ENCODE peak calls at places on chromosome 21, in six cellular contexts. B is body of pancreas, Q is cardiac fibroblast, E is heart left ventricle, K is endothelial cell of umbilical vein, H is adrenal gland. Y is an unnamed sample.

GRCh38 chr21:24032709-24033232 is 1574.5 kb downstream of the MRPL39 start:
- DNase-seq in E (no peak), K (no peak), Q (no peak), H (no peak), B (no peak), Y (no peak)

GRCh38 chr21:22885079-22885478 is 1886.9 kb downstream of the NCAM2 start:
- DNase-seq in B (no peak), H (no peak), K (no peak), Q (no peak), E (no peak), Y (no peak)

GRCh38 chr21:17921579-17922530 is 102.7 kb upstream of the C21orf91 start:
- DNase-seq in H (no peak), E (no peak), Q (peak; percentile 88), B (no peak), K (peak; percentile 28), Y (peak; percentile 85)

GRCh38 chr21:17988038-17988437 is 168.9 kb upstream of the C21orf91 start:
- DNase-seq in B (no peak), K (no peak), Q (no peak), E (no peak), H (no peak), Y (no peak)

GRCh38 chr21:21029159-21029558 is 30.9 kb downstream of the NCAM2 start:
- DNase-seq in E (no peak), B (no peak), K (no peak), Q (peak; percentile 39), H (no peak), Y (peak; percentile 40)

GRCh38 chr21:37370152-37371040 is 3.8 kb downstream of the DYRK1A start:
- DNase-seq in Q (peak; percentile 69), H (no peak), K (peak; percentile 89), B (no peak), E (no peak), Y (peak; percentile 78)

GRCh38 chr21:35982717-35983116 is 77.6 kb downstream of the SETD4 start:
- DNase-seq in Q (no peak), E (no peak), K (no peak), B (no peak), H (no peak), Y (no peak)

GRCh38 chr21:14325575-14325974 is 57.4 kb downstream of the HSPA13 start:
- DNase-seq in Q (no peak), B (no peak), E (no peak), K (no peak), H (no peak), Y (no peak)

GRCh38 chr21:37808261-37808660 is 108.0 kb downstream of the KCNJ6 start:
- DNase-seq in H (no peak), K (no peak), B (no peak), E (no peak), Q (no peak), Y (no peak)

GRCh38 chr21:38269567-38269917 is 12.8 kb downstream of the KCNJ15 start:
- DNase-seq in K (no peak), H (no peak), E (no peak), Q (no peak), B (no peak), Y (no peak)

GRCh38 chr21:38266732-38267131 is 9.9 kb downstream of the KCNJ15 start:
- DNase-seq in Q (peak; percentile 39), H (no peak), B (no peak), K (no peak), E (no peak), Y (peak; percentile 47)

GRCh38 chr21:36705679-36706481 is 7.0 kb downstream of the SIM2 start:
- DNase-seq in B (no peak), H (no peak), Q (no peak), E (peak; percentile 14), K (no peak), Y (no peak)

GRCh38 chr21:26686278-26686677 is 113.2 kb upstream of the CYYR1 start:
- DNase-seq in H (peak; percentile 32), E (no peak), B (no peak), K (peak; percentile 10), Q (peak; percentile 1), Y (peak; percentile 25)

GRCh38 chr21:21921410-21922232 is 923.4 kb downstream of the NCAM2 start:
- DNase-seq in H (no peak), K (no peak), Q (peak; percentile 46), B (no peak), E (no peak), Y (peak; percentile 62)

GRCh38 chr21:17045214-17045835 is 467.5 kb upstream of the CXADR start:
- DNase-seq in K (peak; percentile 37), H (no peak), B (no peak), Q (peak; percentile 58), E (no peak), Y (peak; percentile 64)

GRCh38 chr21:17688912-17689874 is 76.5 kb upstream of the BTG3 start:
- DNase-seq in H (no peak), K (no peak), Q (peak; percentile 73), B (peak; percentile 18), E (peak; percentile 33), Y (peak; percentile 36)

GRCh38 chr21:37101384-37101783 is 28.3 kb downstream of the TTC3 start:
- DNase-seq in H (no peak), E (no peak), K (no peak), B (no peak), Q (peak; percentile 26), Y (peak; percentile 39)

GRCh38 chr21:31410763-31411278 is 66.8 kb upstream of the TIAM1 start:
- DNase-seq in H (no peak), E (no peak), B (no peak), K (no peak), Q (no peak), Y (no peak)

GRCh38 chr21:36661511-36662309 is 37.2 kb upstream of the SIM2 start:
- DNase-seq in B (peak; percentile 23), H (peak; percentile 52), Q (peak; percentile 44), K (peak; percentile 41), E (no peak), Y (peak; percentile 46)

GRCh38 chr21:37041706-37042271 is 31.1 kb downstream of the PIGP start:
- DNase-seq in Q (no peak), E (no peak), K (no peak), B (no peak), H (no peak), Y (no peak)

GRCh38 chr21:36694041-36694515 is 4.8 kb upstream of the SIM2 start:
- DNase-seq in H (no peak), B (no peak), K (peak; percentile 29), E (no peak), Q (no peak), Y (no peak)

GRCh38 chr21:31447477-31447876 is 103.4 kb upstream of the TIAM1 start:
- DNase-seq in B (no peak), Q (peak; percentile 39), H (no peak), E (no peak), K (no peak), Y (peak; percentile 71)

GRCh38 chr21:22575165-22575584 is 1577.0 kb downstream of the NCAM2 start:
- DNase-seq in Q (no peak), E (no peak), H (peak; percentile 19), B (no peak), K (peak; percentile 93), Y (peak; percentile 2)

GRCh38 chr21:33265664-33266049 is 510 bp upstream of the IL10RB start:
- DNase-seq in Q (peak; percentile 14), B (no peak), H (peak; percentile 56), E (peak; percentile 53), K (no peak), Y (peak; percentile 33)

DNA sequence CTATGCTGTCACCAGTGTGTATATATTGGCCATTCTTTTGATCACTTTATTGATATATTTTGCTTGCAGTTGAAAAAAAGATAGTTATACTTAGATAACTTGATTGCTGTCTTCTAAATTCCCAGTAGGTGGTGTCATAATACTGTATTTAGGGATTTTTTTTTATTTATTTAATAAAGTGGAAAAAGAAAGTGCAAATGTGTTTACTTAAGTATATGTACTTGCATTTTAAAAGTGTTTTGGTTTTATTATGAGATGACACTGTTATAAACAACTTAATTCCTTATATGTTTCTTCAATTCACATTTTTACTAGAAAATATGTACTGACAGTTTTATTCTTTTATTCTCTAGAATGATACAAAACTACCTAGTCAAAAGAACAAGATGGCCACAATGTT is 164.8 kb downstream of the USP25 start:
- DNase-seq in E (no peak), K (peak; percentile 36), Q (peak; percentile 40), H (no peak), B (no peak), Y (peak; percentile 54)
- TF ChIP-seq CTCF in E (peak; percentile 42), K (no peak), Q (peak; percentile 34), H (peak; percentile 52), B (peak; percentile 34), Y (peak; percentile 51)

GRCh38 chr21:42390193-42390592 is 5.7 kb downstream of the TMPRSS3 start:
- DNase-seq in H (no peak), B (no peak), Q (no peak), K (no peak), E (no peak), Y (no peak)
- H3K4me3 ChIP-seq in H (no peak overlapping the region), B (no peak overlapping the region), Q (no peak overlapping the region), K (no peak overlapping the region), E (no peak overlapping the region), Y (no peak overlapping the region)

GRCh38 chr21:45984584-45985095 is 3.1 kb downstream of the COL6A1 start:
- DNase-seq in Q (no peak), E (no peak), K (no peak), B (no peak), H (no peak), Y (no peak)

GRCh38 chr21:45986316-45987051 is 4.9 kb downstream of the COL6A1 start:
- DNase-seq in H (no peak), B (peak; percentile 10), E (peak; percentile 16), Q (no peak), K (no peak), Y (no peak)

GRCh38 chr21:45987121-45987711 is 5.6 kb downstream of the COL6A1 start:
- DNase-seq in E (peak; percentile 19), B (peak; percentile 10), K (no peak), Q (no peak), H (no peak), Y (no peak)

GRCh38 chr21:45983981-45984551 is 2.5 kb downstream of the COL6A1 start:
- DNase-seq in K (no peak), H (no peak), Q (no peak), B (peak; percentile 20), E (peak; percentile 38), Y (no peak)

DNA sequence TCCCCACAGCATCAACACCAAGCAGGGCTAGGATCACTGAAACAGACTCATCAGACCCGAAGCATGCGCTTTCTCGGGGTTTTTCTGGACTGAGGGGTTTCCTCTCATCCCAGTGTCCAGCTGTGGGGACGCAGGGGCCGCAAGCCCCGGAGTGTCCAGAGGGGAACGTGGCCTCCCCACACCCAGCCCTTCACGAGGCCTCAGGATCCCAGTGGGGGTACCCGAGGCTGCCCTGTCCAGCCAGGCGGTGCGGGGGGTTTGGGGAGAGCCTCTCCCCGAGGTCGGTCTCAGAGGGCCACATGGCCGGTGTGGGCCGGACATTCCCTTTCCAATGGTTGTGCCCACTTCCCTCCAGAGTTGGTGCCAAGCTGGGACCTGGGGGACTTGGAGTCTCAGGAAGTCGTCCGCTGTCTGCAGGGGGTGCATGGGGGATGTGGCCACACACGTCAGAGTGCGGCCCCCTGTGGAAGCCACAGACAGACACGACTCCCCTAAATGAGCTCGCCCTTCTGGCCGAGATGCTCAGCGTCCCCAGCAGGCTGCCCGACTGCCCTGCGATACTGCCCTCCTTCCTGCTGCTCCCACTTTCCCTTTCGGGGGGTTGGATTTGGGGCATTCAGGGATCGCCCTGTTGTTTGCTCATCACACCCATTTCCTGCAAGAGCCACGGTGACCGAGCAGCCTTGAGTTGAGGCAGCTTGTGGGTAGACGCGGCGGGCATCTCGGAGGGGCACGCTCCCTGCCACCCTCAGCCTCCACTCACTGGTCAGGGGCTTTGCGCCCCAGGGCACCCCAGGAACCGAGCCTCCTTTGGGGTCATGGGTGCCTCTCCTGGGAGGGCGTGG is 4.1 kb downstream of the COL6A1 start:
- DNase-seq in K (no peak), E (peak; percentile 17), Q (no peak), H (no peak), B (peak; percentile 10), Y (no peak)
- TF ChIP-seq CTCF in K (no peak), E (no peak), Q (no peak), H (no peak), B (no peak), Y (no peak)

GRCh38 chr21:44813149-44813548 is 4.7 kb downstream of the SUMO3 start:
- DNase-seq in H (no peak), K (no peak), Q (no peak), E (no peak), B (no peak), Y (no peak)
- H3K4me3 ChIP-seq in H (no peak overlapping the region), K (no peak overlapping the region), Q (no peak overlapping the region), E (no peak overlapping the region), B (no peak overlapping the region), Y (no peak overlapping the region)

Y was measured in choroid plexus epithelial cell.